ENCODE peak calls at places on chromosomes 7 and 10, in four cellular contexts. J, T, G and H are unnamed samples.
A peak's percentile ranks its signal among the peaks of the same experiment; 100 is the strongest.

GRCh38 chr10:53140516-53140915 is 367.9 kb upstream of the MBL2 start:
- DNase-seq in T (peak; percentile 94), G (no peak), J (no peak), H (no peak)

GRCh38 chr10:101597036-101597435 is 8.9 kb downstream of the DPCD start:
- DNase-seq in T (no peak), J (no peak), G (no peak), H (no peak)

GRCh38 chr10:93076871-93077270 is 3.2 kb downstream of the CYP26A1 start:
- DNase-seq in T (no peak), G (no peak), J (no peak), H (no peak)

GRCh38 chr10:23081156-23081833 is 14.1 kb upstream of the MSRB2 start:
- DNase-seq in T (peak; percentile 47), G (no peak), J (peak; percentile 6), H (no peak)

GRCh38 chr10:117549100-117549499 is 6.6 kb downstream of the EMX2 start:
- DNase-seq in T (no peak), J (no peak), G (no peak), H (no peak)

GRCh38 chr10:48309711-48310226 is 3.3 kb downstream of the MAPK8 start:
- DNase-seq in J (peak; percentile 77), G (no peak), T (peak; percentile 73), H (no peak)

GRCh38 chr10:104109908-104110662 is 11.9 kb upstream of the SFR1 start:
- DNase-seq in J (peak; percentile 86), T (peak; percentile 88), G (no peak), H (no peak)

GRCh38 chr10:77104459-77104980 is 533.1 kb downstream of the KCNMA1 start:
- DNase-seq in T (peak; percentile 85), J (peak; percentile 76), G (no peak), H (no peak)

GRCh38 chr7:82926477-82926876 is 236.2 kb downstream of the PCLO start:
- DNase-seq in G (no peak), T (no peak), J (no peak), H (no peak)

GRCh38 chr10:59708816-59709471 is 706 bp downstream of the SLC16A9 start:
- DNase-seq in T (peak; percentile 66), G (peak; percentile 19), J (no peak), H (peak; percentile 39)

GRCh38 chr7:44060091-44060947 is 5.0 kb downstream of the PGAM2 start:
- DNase-seq in T (no peak), J (no peak), G (no peak), H (no peak)

GRCh38 chr7:108094933-108095710 is 35.0 kb downstream of the LAMB4 start:
- DNase-seq in J (peak; percentile 91), T (peak; percentile 80), G (no peak), H (no peak)

GRCh38 chr10:23432639-23433038 is 6.2 kb upstream of the OTUD1 start:
- DNase-seq in J (no peak), T (peak; percentile 10), G (no peak), H (no peak)

GRCh38 chr10:327889-328809 is 192.9 kb downstream of the ZMYND11 start:
- DNase-seq in J (no peak), G (no peak), T (no peak), H (no peak)

GRCh38 chr10:48589266-48589665 is 15.6 kb downstream of the ARHGAP22 start:
- DNase-seq in G (no peak), J (peak; percentile 91), T (no peak), H (no peak)

GRCh38 chr10:49296826-49297225 is 2.1 kb upstream of the C10orf71 start:
- DNase-seq in T (no peak), G (no peak), J (no peak), H (no peak)

GRCh38 chr10:86960003-86960862 is 1.8 kb downstream of the SNCG start:
- DNase-seq in J (peak; percentile 55), T (peak; percentile 71), G (peak; percentile 53), H (peak; percentile 72)

GRCh38 chr7:151830121-151830815 is 46.6 kb downstream of the PRKAG2 start:
- DNase-seq in J (no peak), T (no peak), G (no peak), H (no peak)

GRCh38 chr10:132687181-132687892 is 98.6 kb downstream of the NKX6-2 start:
- DNase-seq in G (no peak), J (no peak), T (no peak), H (no peak)

GRCh38 chr10:114697061-114697598 is 39.1 kb upstream of the ABLIM1 start:
- DNase-seq in T (peak; percentile 92), J (peak; percentile 94), G (no peak), H (no peak)

GRCh38 chr10:132283604-132284382 is 24.0 kb downstream of the STK32C start:
- DNase-seq in J (no peak), G (no peak), T (no peak), H (no peak)

GRCh38 chr10:15084502-15084922 is 4.1 kb downstream of the ACBD7 start:
- DNase-seq in G (no peak), J (peak; percentile 94), T (peak; percentile 90), H (no peak)

GRCh38 chr7:45659496-45660139 is 85.5 kb downstream of the ADCY1 start:
- DNase-seq in T (no peak), J (no peak), G (no peak), H (no peak)

GRCh38 chr10:71666607-71667373 is 52.8 kb downstream of the C10orf105 start:
- DNase-seq in G (peak; percentile 50), J (no peak), T (no peak), H (no peak)

GRCh38 chr10:120978589-120979252 is 127.6 kb downstream of the WDR11 start:
- DNase-seq in G (no peak), J (peak; percentile 12), T (peak; percentile 70), H (no peak)

GRCh38 chr7:26245150-26245549 is 43.6 kb downstream of the CBX3 start:
- DNase-seq in T (no peak), G (no peak), J (no peak), H (no peak)

GRCh38 chr10:93352638-93353383 is 129.3 kb downstream of the MYOF start:
- DNase-seq in J (peak; percentile 41), T (peak; percentile 60), G (no peak), H (no peak)

GRCh38 chr7:45180084-45180986 is 22.7 kb downstream of the RAMP3 start:
- DNase-seq in G (no peak), J (no peak), T (no peak), H (no peak)

GRCh38 chr7:141754939-141755338 is 9.0 kb upstream of the TAS2R3 start:
- DNase-seq in J (peak; percentile 30), G (peak; percentile 5), T (peak; percentile 47), H (peak; percentile 35)

GRCh38 chr10:132697568-132698200 is 88.3 kb downstream of the NKX6-2 start:
- DNase-seq in T (no peak), G (no peak), J (no peak), H (no peak)

GRCh38 chr10:88033380-88033779 is 170.0 kb downstream of the PTEN start:
- DNase-seq in T (no peak), G (no peak), J (no peak), H (no peak)

GRCh38 chr7:2212906-2213305 is 19.8 kb downstream of the MAD1L1 start:
- DNase-seq in J (no peak), T (peak; percentile 22), G (no peak), H (no peak)

GRCh38 chr7:1027285-1028043 is 16.9 kb upstream of the GPR146 start:
- DNase-seq in T (peak; percentile 27), G (no peak), J (peak; percentile 22), H (no peak)

GRCh38 chr10:132458595-132459251 is 61.7 kb downstream of the PWWP2B start:
- DNase-seq in T (peak; percentile 36), J (no peak), G (peak; percentile 69), H (peak; percentile 80)

GRCh38 chr7:24755541-24756416 is 1.5 kb downstream of the GSDME start:
- DNase-seq in T (peak; percentile 79), J (peak; percentile 59), G (peak; percentile 26), H (no peak)

GRCh38 chr10:91709394-91709798 is 76.5 kb upstream of the PPP1R3C start:
- DNase-seq in J (no peak), T (peak; percentile 14), G (no peak), H (no peak)

GRCh38 chr7:628041-628763 is 98.3 kb upstream of the DNAAF5 start:
- DNase-seq in G (no peak), T (no peak), J (no peak), H (no peak)

DNA sequence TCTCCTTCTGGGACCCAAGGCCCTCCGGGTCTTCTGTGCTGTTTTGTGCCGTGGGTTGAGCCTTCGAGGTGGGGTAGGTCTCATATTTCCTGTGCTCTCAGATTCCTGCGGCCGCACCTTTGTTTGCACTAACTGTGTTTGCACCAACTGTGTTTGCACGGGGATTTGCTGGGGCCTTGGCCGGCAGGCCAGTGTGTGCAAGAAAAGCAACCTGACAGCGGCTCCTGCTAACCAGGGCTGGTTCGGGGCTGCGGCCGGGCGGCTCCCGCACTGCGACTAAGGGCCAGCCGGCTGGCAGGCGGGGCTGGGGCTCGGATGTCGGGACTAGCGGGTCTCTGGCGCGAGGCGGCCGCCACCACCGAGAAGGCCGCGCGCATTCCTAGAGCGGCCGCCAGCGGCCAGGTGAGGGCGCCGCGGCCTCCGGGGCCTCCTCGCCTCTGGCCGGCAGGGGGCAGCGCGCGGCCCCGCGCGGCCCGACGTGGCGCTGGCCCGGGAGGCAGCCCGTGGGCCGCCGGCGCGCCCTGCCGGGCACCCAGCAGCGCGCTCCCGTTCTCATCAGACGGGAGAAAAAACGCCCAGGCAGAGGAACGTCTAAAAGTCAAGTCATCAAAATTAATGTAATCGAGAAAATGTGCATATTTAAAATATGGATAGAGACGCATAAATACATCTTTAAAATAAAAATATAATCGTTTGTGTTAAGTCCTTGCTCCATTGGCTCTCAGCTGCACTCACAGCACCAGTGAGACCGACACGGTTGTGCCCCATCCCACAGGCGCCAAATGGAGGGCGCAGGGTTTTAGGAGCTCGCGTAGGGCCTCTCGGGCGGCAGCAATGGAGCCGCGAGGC is 38.6 kb downstream of the ZNF777 start:
- DNase-seq in T (peak; percentile 85), J (no peak), G (peak; percentile 67), H (peak; percentile 83)
- TF ChIP-seq CTCF in T (peak; percentile 45), J (peak; percentile 68), G (peak; percentile 61), H (peak; percentile 67)

GRCh38 chr10:124648131-124648475 is 96.1 kb downstream of the FAM53B start:
- DNase-seq in T (no peak), G (no peak), J (no peak), H (no peak)

GRCh38 chr10:124647421-124648130 is 96.6 kb downstream of the FAM53B start:
- DNase-seq in J (peak; percentile 7), T (peak; percentile 6), G (peak; percentile 83), H (peak; percentile 27)

GRCh38 chr10:124649209-124649608 is 95.0 kb downstream of the FAM53B start:
- DNase-seq in G (no peak), T (no peak), J (no peak), H (no peak)

GRCh38 chr10:124650263-124650662 is 93.9 kb downstream of the FAM53B start:
- DNase-seq in G (peak; percentile 50), J (no peak), T (no peak), H (no peak)

DNA sequence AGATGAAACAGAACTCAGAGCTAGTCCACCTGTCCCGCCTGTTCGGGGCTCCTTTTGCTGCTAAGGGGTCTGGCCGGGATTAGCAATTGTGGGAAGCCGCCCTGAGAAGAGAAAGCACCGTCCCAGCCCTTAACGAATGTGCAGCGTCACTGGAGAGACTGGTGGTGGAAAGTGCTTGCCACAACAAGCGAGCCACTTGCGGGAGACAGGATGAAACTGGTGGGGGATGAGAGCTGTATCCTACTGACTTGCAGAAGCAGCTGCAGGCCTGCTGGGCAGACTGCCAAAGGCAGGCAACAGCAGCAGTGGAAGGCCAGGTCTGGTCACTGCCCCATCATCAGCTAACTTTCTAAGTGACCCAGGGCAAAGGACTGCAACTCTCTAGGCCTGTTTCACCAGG is 95.4 kb downstream of the FAM53B start:
- DNase-seq in J (peak; percentile 42), G (peak; percentile 75), T (no peak), H (no peak)
- TF ChIP-seq CTCF in J (no peak), G (no peak), T (no peak), H (no peak)

GRCh38 chr10:54940418-54940817 is 139.4 kb upstream of the PCDH15 start:
- DNase-seq in J (no peak), G (no peak), T (peak; percentile 17), H (no peak)
- TF ChIP-seq CTCF in J (no peak), G (no peak), T (peak; percentile 54), H (no peak)

GRCh38 chr10:25934673-25935139 is 677 bp downstream of the MYO3A start:
- DNase-seq in T (no peak), J (no peak), G (peak; percentile 27), H (peak; percentile 69)
- TF ChIP-seq CTCF in T (no peak), J (no peak), G (peak; percentile 38), H (peak; percentile 49)